ENCODE peak calls at places on chromosomes 2 and 18, in five cellular contexts. V is transverse colon, A is fibroblast of lung, M is endodermal cell, X is mammary epithelial cell. I is an unnamed sample.

GRCh38 chr2:30305235-30305634 is 73.9 kb downstream of the LBH start:
- DNase-seq in V (no peak), A (peak; percentile 63), M (no peak), X (peak; percentile 52), I (no peak)

GRCh38 chr2:186980787-186981550 is 132.0 kb upstream of the ZSWIM2 start:
- DNase-seq in V (no peak), A (no peak), M (no peak), X (no peak), I (no peak)

GRCh38 chr18:73677458-73677857 is 470.2 kb downstream of the FBXO15 start:
- DNase-seq in V (no peak), A (no peak), M (no peak), X (no peak), I (no peak)

GRCh38 chr2:150610670-150611279 is 123.3 kb upstream of the RND3 start:
- DNase-seq in V (peak; percentile 16), A (no peak), M (peak; percentile 76), X (peak; percentile 70), I (no peak)

GRCh38 chr2:53594586-53594918 is 173.1 kb upstream of the CHAC2 start:
- DNase-seq in V (no peak), A (no peak), M (no peak), X (no peak), I (no peak)

GRCh38 chr2:24774373-24774772 is 18.8 kb downstream of the PTRHD1 start:
- DNase-seq in V (no peak), A (no peak), M (no peak), X (no peak), I (no peak)

GRCh38 chr2:135925571-135925970 is 49.3 kb upstream of the MCM6 start:
- DNase-seq in V (no peak), A (peak; percentile 39), M (no peak), X (no peak), I (no peak)

GRCh38 chr2:63189026-63189425 is 138.4 kb downstream of the OTX1 start:
- DNase-seq in V (peak; percentile 8), A (peak; percentile 35), M (peak; percentile 82), X (peak; percentile 41), I (peak; percentile 20)

GRCh38 chr2:126038901-126039300 is 617.1 kb upstream of the GYPC start:
- DNase-seq in V (no peak), A (no peak), M (no peak), X (no peak), I (no peak)

GRCh38 chr2:109089602-109090300 is 39.3 kb upstream of the SH3RF3 start:
- DNase-seq in V (no peak), A (peak; percentile 5), M (no peak), X (no peak), I (no peak)

GRCh38 chr18:47422524-47422923 is 171.1 kb upstream of the SKOR2 start:
- DNase-seq in V (no peak), A (no peak), M (peak; percentile 80), X (no peak), I (no peak)

GRCh38 chr2:11861044-11861443 is 114.6 kb downstream of the LPIN1 start:
- DNase-seq in V (no peak), A (no peak), M (no peak), X (no peak), I (no peak)

GRCh38 chr2:70767699-70768584 is at the start of gene ADD2:
- DNase-seq in V (peak; percentile 9), A (peak; percentile 62), M (peak; percentile 89), X (peak; percentile 10), I (peak; percentile 43)

GRCh38 chr2:38466849-38467767 is 90.0 kb upstream of the ATL2 start:
- DNase-seq in V (no peak), A (peak; percentile 7), M (no peak), X (peak; percentile 11), I (no peak)

GRCh38 chr2:140454717-140455116 is 1674.5 kb upstream of the NXPH2 start:
- DNase-seq in V (no peak), A (peak; percentile 77), M (no peak), X (peak; percentile 12), I (no peak)

GRCh38 chr2:82501217-82501616 is 1957.9 kb downstream of the SUCLG1 start:
- DNase-seq in V (no peak), A (no peak), M (no peak), X (no peak), I (no peak)

GRCh38 chr2:232348936-232349335 is 29.6 kb upstream of the ALPP start:
- DNase-seq in V (peak; percentile 78), A (no peak), M (no peak), X (peak; percentile 21), I (peak; percentile 50)

GRCh38 chr2:121961761-121962160 is 206.3 kb downstream of the TSN start:
- DNase-seq in V (no peak), A (no peak), M (no peak), X (no peak), I (no peak)

GRCh38 chr2:8006626-8007025 is 675.2 kb upstream of the ID2 start:
- DNase-seq in V (no peak), A (no peak), M (no peak), X (peak; percentile 20), I (no peak)

GRCh38 chr2:230931556-230932231 is 6.7 kb upstream of the GPR55 start:
- DNase-seq in V (no peak), A (no peak), M (peak; percentile 38), X (no peak), I (no peak)

GRCh38 chr2:165791811-165792454 is 2.1 kb downstream of the GALNT3 start:
- DNase-seq in V (no peak), A (peak; percentile 82), M (no peak), X (peak; percentile 65), I (no peak)

GRCh38 chr18:32775628-32776027 is 2.8 kb upstream of the KLHL14 start:
- DNase-seq in V (no peak), A (no peak), M (no peak), X (no peak), I (no peak)

GRCh38 chr18:63975632-63976031 is 5.8 kb downstream of the SERPINB8 start:
- DNase-seq in V (no peak), A (no peak), M (no peak), X (no peak), I (no peak)

GRCh38 chr18:59911600-59911999 is 11.8 kb downstream of the PMAIP1 start:
- DNase-seq in V (no peak), A (no peak), M (no peak), X (no peak), I (no peak)

GRCh38 chr2:122451040-122451439 is 695.6 kb downstream of the TSN start:
- DNase-seq in V (no peak), A (peak; percentile 2), M (peak; percentile 57), X (peak; percentile 42), I (peak; percentile 16)

GRCh38 chr2:68469935-68470334 is 2.5 kb downstream of the APLF start:
- DNase-seq in V (no peak), A (no peak), M (no peak), X (no peak), I (no peak)

DNA sequence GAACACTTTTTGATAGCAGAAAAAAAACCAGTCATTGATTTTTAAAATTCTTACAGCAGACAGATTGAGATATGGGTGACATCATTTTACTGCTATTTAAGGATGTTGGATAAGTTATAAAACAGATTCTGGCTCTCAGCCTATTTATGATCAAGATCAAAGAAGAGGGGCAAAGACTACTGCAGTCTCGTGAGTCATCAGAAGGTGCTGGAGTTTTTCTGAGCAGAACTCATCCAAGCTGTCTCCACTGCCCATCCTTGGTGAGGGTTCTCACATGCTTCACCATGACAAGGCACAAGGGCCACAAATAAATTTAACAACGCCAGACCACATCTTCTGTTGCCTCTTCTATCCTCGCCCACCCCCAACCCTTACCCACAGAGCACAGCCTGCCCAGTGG is 58.8 kb downstream of the ST6GAL2 start:
- DNase-seq in V (no peak), A (peak; percentile 44), M (no peak), X (no peak), I (no peak)
- H3K4me3 ChIP-seq in V (no peak overlapping the region), A (no peak overlapping the region), M (no peak overlapping the region), X (no peak overlapping the region), I (no peak overlapping the region)

GRCh38 chr2:36951030-36951518 is 15.3 kb downstream of the STRN start:
- DNase-seq in V (no peak), A (no peak), M (no peak), X (no peak), I (no peak)
- H3K27ac ChIP-seq in V (no peak overlapping the region), A (no peak overlapping the region), M (no peak overlapping the region), X (peak overlapping the region; percentile 9), I (no peak overlapping the region)

DNA sequence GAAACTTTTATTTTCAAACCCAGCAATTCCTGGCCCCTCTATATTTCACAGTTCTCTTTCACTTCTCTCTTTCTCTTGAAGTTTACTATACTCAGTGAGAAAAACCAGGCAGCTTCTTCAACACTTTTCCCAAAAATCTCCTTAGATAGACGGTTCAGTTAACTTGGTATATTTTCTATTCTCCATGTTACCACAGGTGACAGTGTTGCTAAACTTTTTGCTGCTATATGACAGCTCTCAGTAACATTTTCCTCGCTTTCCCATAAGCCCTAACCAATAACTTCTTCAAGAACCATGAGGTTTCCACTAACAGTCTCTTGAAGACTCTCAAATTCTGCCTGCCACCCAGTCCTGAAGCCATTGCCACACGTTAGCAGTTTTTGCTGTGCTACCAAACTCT is 45.8 kb downstream of the CYBRD1 start:
- DNase-seq in V (no peak), A (no peak), M (no peak), X (no peak), I (no peak)
- H3K4me3 ChIP-seq in V (no peak overlapping the region), A (no peak overlapping the region), M (no peak overlapping the region), X (no peak overlapping the region), I (no peak overlapping the region)

DNA sequence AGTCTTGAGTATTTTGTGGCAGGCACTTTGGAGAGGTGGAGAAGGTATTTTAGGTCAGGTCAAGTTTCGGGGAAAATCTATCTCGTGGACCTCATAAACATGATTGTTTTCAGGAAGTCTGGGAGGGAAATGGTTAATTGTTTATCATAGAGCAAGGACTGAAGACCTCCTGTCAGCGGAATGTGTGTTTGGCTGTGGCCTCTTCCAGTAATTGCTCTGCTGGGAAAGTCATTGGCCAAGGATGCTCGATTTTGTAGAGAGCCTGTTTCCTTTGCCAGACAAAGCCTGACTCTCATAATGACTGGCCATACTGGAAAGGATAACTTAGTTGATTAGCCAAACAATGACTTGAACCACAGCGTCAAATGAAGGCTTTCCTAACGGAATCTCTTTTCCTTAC is 30.0 kb downstream of the IL1R2 start:
- DNase-seq in V (no peak), A (peak; percentile 77), M (no peak), X (no peak), I (no peak)
- H3K27ac ChIP-seq in V (peak overlapping the region; percentile 24), A (peak overlapping the region; percentile 37), M (no peak overlapping the region), X (no peak overlapping the region), I (no peak overlapping the region)

DNA sequence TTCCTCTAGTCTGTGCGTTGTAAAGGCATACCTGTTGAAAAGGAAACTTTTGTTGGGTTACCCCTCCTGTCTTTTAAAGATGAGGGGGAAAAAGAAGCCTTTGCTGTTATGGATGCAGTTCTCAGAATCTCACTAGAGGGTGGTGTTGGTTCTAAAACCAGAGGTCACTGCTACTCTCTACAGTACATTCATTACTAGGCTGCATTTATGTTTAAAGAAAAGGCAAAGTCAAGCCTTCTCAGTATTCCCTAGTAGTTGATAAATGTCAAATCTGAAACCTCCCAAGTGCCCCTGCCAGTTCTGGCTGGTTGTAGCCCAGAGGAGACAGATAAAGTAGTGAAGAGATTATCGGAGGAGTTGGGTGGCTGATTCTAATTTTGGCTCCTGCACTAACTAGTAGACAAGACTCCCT is 1.4 kb upstream of the PLCL1 start:
- DNase-seq in V (no peak), A (peak; percentile 41), M (peak; percentile 56), X (peak; percentile 13), I (no peak)
- H3K4me3 ChIP-seq in V (no peak overlapping the region), A (no peak overlapping the region), M (no peak overlapping the region), X (no peak overlapping the region), I (no peak overlapping the region)